ENCODE peak calls at places on chromosomes 12 and 14, in four cellular contexts. One of them, this sample, is unnamed.

GRCh38 chr14:104382361-104383087 is 197.0 kb upstream of the C14orf180 start:
- DNase-seq in stimulated activated naive B cell treated with anti-CD40 and anti-IgM and Interleukin-4, amounts not matched to agents 10 μg/mL and 1 μg/mL and 100 μg/mL, for 72 hours: no peak
- DNase-seq in activated naive CD8-positive, alpha-beta T cell treated with anti-CD3 and anti-CD28 coated beads for 36 hours: no peak
- DNase-seq in stimulated activated CD4-positive, alpha-beta T cell treated with anti-CD3 and anti-CD28 coated beads, Interleukin-1b, Interleukin-23, amount 100 ng/mL, for 1 hour: no peak
- DNase-seq in this sample: no peak

GRCh38 chr12:70364695-70365397 is 1.2 kb upstream of the KCNMB4 start:
- DNase-seq in stimulated activated naive B cell treated with anti-CD40 and anti-IgM and Interleukin-4, amounts not matched to agents 10 μg/mL and 1 μg/mL and 100 μg/mL, for 72 hours: no peak
- DNase-seq in activated naive CD8-positive, alpha-beta T cell treated with anti-CD3 and anti-CD28 coated beads for 36 hours: no peak
- DNase-seq in stimulated activated CD4-positive, alpha-beta T cell treated with anti-CD3 and anti-CD28 coated beads, Interleukin-1b, Interleukin-23, amount 100 ng/mL, for 1 hour: no peak
- DNase-seq in this sample: no peak

GRCh38 chr12:5022465-5023061 is 21.1 kb upstream of the KCNA5 start:
- DNase-seq in stimulated activated naive B cell treated with anti-CD40 and anti-IgM and Interleukin-4, amounts not matched to agents 10 μg/mL and 1 μg/mL and 100 μg/mL, for 72 hours: peak
- DNase-seq in activated naive CD8-positive, alpha-beta T cell treated with anti-CD3 and anti-CD28 coated beads for 36 hours: peak
- DNase-seq in stimulated activated CD4-positive, alpha-beta T cell treated with anti-CD3 and anti-CD28 coated beads, Interleukin-1b, Interleukin-23, amount 100 ng/mL, for 1 hour: peak
- DNase-seq in this sample: no peak

GRCh38 chr12:102374190-102374589 is 106.2 kb downstream of the IGF1 start:
- DNase-seq in stimulated activated naive B cell treated with anti-CD40 and anti-IgM and Interleukin-4, amounts not matched to agents 10 μg/mL and 1 μg/mL and 100 μg/mL, for 72 hours: no peak
- DNase-seq in activated naive CD8-positive, alpha-beta T cell treated with anti-CD3 and anti-CD28 coated beads for 36 hours: no peak
- DNase-seq in stimulated activated CD4-positive, alpha-beta T cell treated with anti-CD3 and anti-CD28 coated beads, Interleukin-1b, Interleukin-23, amount 100 ng/mL, for 1 hour: no peak
- DNase-seq in this sample: no peak

GRCh38 chr12:3002636-3003035 is 43.4 kb downstream of the TEAD4 start:
- DNase-seq in stimulated activated naive B cell treated with anti-CD40 and anti-IgM and Interleukin-4, amounts not matched to agents 10 μg/mL and 1 μg/mL and 100 μg/mL, for 72 hours: no peak
- DNase-seq in activated naive CD8-positive, alpha-beta T cell treated with anti-CD3 and anti-CD28 coated beads for 36 hours: no peak
- DNase-seq in stimulated activated CD4-positive, alpha-beta T cell treated with anti-CD3 and anti-CD28 coated beads, Interleukin-1b, Interleukin-23, amount 100 ng/mL, for 1 hour: no peak
- DNase-seq in this sample: no peak

GRCh38 chr12:38544357-38545066 is 227.9 kb downstream of the ALG10B start:
- DNase-seq in stimulated activated naive B cell treated with anti-CD40 and anti-IgM and Interleukin-4, amounts not matched to agents 10 μg/mL and 1 μg/mL and 100 μg/mL, for 72 hours: no peak
- DNase-seq in activated naive CD8-positive, alpha-beta T cell treated with anti-CD3 and anti-CD28 coated beads for 36 hours: no peak
- DNase-seq in stimulated activated CD4-positive, alpha-beta T cell treated with anti-CD3 and anti-CD28 coated beads, Interleukin-1b, Interleukin-23, amount 100 ng/mL, for 1 hour: no peak
- DNase-seq in this sample: no peak

GRCh38 chr12:89977356-89978185 is 268.9 kb upstream of the ATP2B1 start:
- DNase-seq in stimulated activated naive B cell treated with anti-CD40 and anti-IgM and Interleukin-4, amounts not matched to agents 10 μg/mL and 1 μg/mL and 100 μg/mL, for 72 hours: no peak
- DNase-seq in activated naive CD8-positive, alpha-beta T cell treated with anti-CD3 and anti-CD28 coated beads for 36 hours: no peak
- DNase-seq in stimulated activated CD4-positive, alpha-beta T cell treated with anti-CD3 and anti-CD28 coated beads, Interleukin-1b, Interleukin-23, amount 100 ng/mL, for 1 hour: no peak
- DNase-seq in this sample: peak

GRCh38 chr14:92644166-92644565 is 104.3 kb downstream of the LGMN start:
- DNase-seq in stimulated activated naive B cell treated with anti-CD40 and anti-IgM and Interleukin-4, amounts not matched to agents 10 μg/mL and 1 μg/mL and 100 μg/mL, for 72 hours: no peak
- DNase-seq in activated naive CD8-positive, alpha-beta T cell treated with anti-CD3 and anti-CD28 coated beads for 36 hours: no peak
- DNase-seq in stimulated activated CD4-positive, alpha-beta T cell treated with anti-CD3 and anti-CD28 coated beads, Interleukin-1b, Interleukin-23, amount 100 ng/mL, for 1 hour: no peak
- DNase-seq in this sample: peak

GRCh38 chr14:80215756-80216581 is 4.7 kb upstream of the DIO2 start:
- DNase-seq in stimulated activated naive B cell treated with anti-CD40 and anti-IgM and Interleukin-4, amounts not matched to agents 10 μg/mL and 1 μg/mL and 100 μg/mL, for 72 hours: no peak
- DNase-seq in activated naive CD8-positive, alpha-beta T cell treated with anti-CD3 and anti-CD28 coated beads for 36 hours: no peak
- DNase-seq in stimulated activated CD4-positive, alpha-beta T cell treated with anti-CD3 and anti-CD28 coated beads, Interleukin-1b, Interleukin-23, amount 100 ng/mL, for 1 hour: no peak
- DNase-seq in this sample: no peak

GRCh38 chr14:104450811-104451401 is 128.7 kb upstream of the C14orf180 start:
- DNase-seq in stimulated activated naive B cell treated with anti-CD40 and anti-IgM and Interleukin-4, amounts not matched to agents 10 μg/mL and 1 μg/mL and 100 μg/mL, for 72 hours: no peak
- DNase-seq in activated naive CD8-positive, alpha-beta T cell treated with anti-CD3 and anti-CD28 coated beads for 36 hours: no peak
- DNase-seq in stimulated activated CD4-positive, alpha-beta T cell treated with anti-CD3 and anti-CD28 coated beads, Interleukin-1b, Interleukin-23, amount 100 ng/mL, for 1 hour: no peak
- DNase-seq in this sample: no peak

GRCh38 chr12:1670244-1670814 is 20.5 kb upstream of the ADIPOR2 start:
- DNase-seq in stimulated activated naive B cell treated with anti-CD40 and anti-IgM and Interleukin-4, amounts not matched to agents 10 μg/mL and 1 μg/mL and 100 μg/mL, for 72 hours: no peak
- DNase-seq in activated naive CD8-positive, alpha-beta T cell treated with anti-CD3 and anti-CD28 coated beads for 36 hours: no peak
- DNase-seq in stimulated activated CD4-positive, alpha-beta T cell treated with anti-CD3 and anti-CD28 coated beads, Interleukin-1b, Interleukin-23, amount 100 ng/mL, for 1 hour: no peak
- DNase-seq in this sample: no peak

This sample was measured in HCEC 1CT.